ENCODE peak calls at places on chromosome 7, in five cellular contexts. One of them, this sample, is unnamed.

GRCh38 chr7:74027683-74028320 is at the start of gene ELN:
- DNase-seq in OCI-LY7: no peak
- DNase-seq in AG09319: peak
- DNase-seq in pancreas: peak
- DNase-seq in lower leg skin: peak
- DNase-seq in this sample: no peak

GRCh38 chr7:122145937-122146336 is 1.9 kb upstream of the AASS start:
- DNase-seq in OCI-LY7: no peak
- DNase-seq in AG09319: no peak
- DNase-seq in pancreas: no peak
- DNase-seq in lower leg skin: no peak
- DNase-seq in this sample: no peak

GRCh38 chr7:153934048-153934447 is 118.2 kb upstream of the DPP6 start:
- DNase-seq in OCI-LY7: no peak
- DNase-seq in AG09319: no peak
- DNase-seq in pancreas: no peak
- DNase-seq in lower leg skin: no peak
- DNase-seq in this sample: no peak

GRCh38 chr7:7315851-7316250 is 133.5 kb downstream of the C1GALT1 start:
- DNase-seq in OCI-LY7: no peak
- DNase-seq in AG09319: no peak
- DNase-seq in pancreas: no peak
- DNase-seq in lower leg skin: no peak
- DNase-seq in this sample: no peak

GRCh38 chr7:35313575-35313974 is 59.7 kb upstream of the TBX20 start:
- DNase-seq in OCI-LY7: no peak
- DNase-seq in AG09319: no peak
- DNase-seq in pancreas: no peak
- DNase-seq in lower leg skin: no peak
- DNase-seq in this sample: no peak

GRCh38 chr7:54663603-54664234 is 95.3 kb downstream of the SEC61G start:
- DNase-seq in OCI-LY7: no peak
- DNase-seq in AG09319: no peak
- DNase-seq in pancreas: no peak
- DNase-seq in lower leg skin: no peak
- DNase-seq in this sample: no peak

GRCh38 chr7:34133983-34134782 is 228.8 kb downstream of the BMPER start:
- DNase-seq in OCI-LY7: peak
- DNase-seq in AG09319: peak
- DNase-seq in pancreas: peak
- DNase-seq in lower leg skin: no peak
- DNase-seq in this sample: no peak

GRCh38 chr7:112843151-112843550 is 53.0 kb upstream of the TMEM168 start:
- DNase-seq in OCI-LY7: no peak
- DNase-seq in AG09319: no peak
- DNase-seq in pancreas: no peak
- DNase-seq in lower leg skin: no peak
- DNase-seq in this sample: no peak

GRCh38 chr7:97871659-97872024 is 566 bp downstream of the ASNS start:
- DNase-seq in OCI-LY7: peak
- DNase-seq in AG09319: no peak
- DNase-seq in pancreas: no peak
- DNase-seq in lower leg skin: no peak
- DNase-seq in this sample: no peak

GRCh38 chr7:73851410-73852338 is 9.3 kb upstream of the TMEM270 start:
- DNase-seq in OCI-LY7: no peak
- DNase-seq in AG09319: peak
- DNase-seq in pancreas: no peak
- DNase-seq in lower leg skin: no peak
- DNase-seq in this sample: no peak

GRCh38 chr7:99098824-99099498 is 44.9 kb downstream of the SMURF1 start:
- DNase-seq in OCI-LY7: no peak
- DNase-seq in AG09319: peak
- DNase-seq in pancreas: no peak
- DNase-seq in lower leg skin: no peak
- DNase-seq in this sample: no peak

GRCh38 chr7:41977165-41977651 is 259.8 kb downstream of the GLI3 start:
- DNase-seq in OCI-LY7: peak
- DNase-seq in AG09319: no peak
- DNase-seq in pancreas: no peak
- DNase-seq in lower leg skin: no peak
- DNase-seq in this sample: no peak

GRCh38 chr7:7889791-7890568 is 78.6 kb upstream of the GLCCI1 start:
- DNase-seq in OCI-LY7: no peak
- DNase-seq in AG09319: no peak
- DNase-seq in pancreas: no peak
- DNase-seq in lower leg skin: no peak
- DNase-seq in this sample: no peak

GRCh38 chr7:111852081-111852480 is 289.8 kb upstream of the IMMP2L start:
- DNase-seq in OCI-LY7: no peak
- DNase-seq in AG09319: no peak
- DNase-seq in pancreas: no peak
- DNase-seq in lower leg skin: no peak
- DNase-seq in this sample: no peak

GRCh38 chr7:57328457-57328856 is 121.5 kb upstream of the ZNF716 start:
- DNase-seq in OCI-LY7: no peak
- DNase-seq in AG09319: no peak
- DNase-seq in pancreas: no peak
- DNase-seq in lower leg skin: no peak
- DNase-seq in this sample: no peak

GRCh38 chr7:43302773-43303172 is 190.3 kb downstream of the HECW1 start:
- DNase-seq in OCI-LY7: no peak
- DNase-seq in AG09319: no peak
- DNase-seq in pancreas: no peak
- DNase-seq in lower leg skin: no peak
- DNase-seq in this sample: no peak

GRCh38 chr7:102064361-102065025 is 222.2 kb upstream of the SH2B2 start:
- DNase-seq in OCI-LY7: no peak
- DNase-seq in AG09319: no peak
- DNase-seq in pancreas: no peak
- DNase-seq in lower leg skin: peak
- DNase-seq in this sample: no peak

GRCh38 chr7:141738592-141739013 is 445 bp downstream of the SSBP1 start:
- DNase-seq in OCI-LY7: no peak
- DNase-seq in AG09319: no peak
- DNase-seq in pancreas: no peak
- DNase-seq in lower leg skin: no peak
- DNase-seq in this sample: no peak

GRCh38 chr7:79786187-79786586 is 332.7 kb upstream of the MAGI2 start:
- DNase-seq in OCI-LY7: no peak
- DNase-seq in AG09319: peak
- DNase-seq in pancreas: no peak
- DNase-seq in lower leg skin: no peak
- DNase-seq in this sample: no peak

GRCh38 chr7:43560742-43561330 is 22.1 kb upstream of the STK17A start:
- DNase-seq in OCI-LY7: no peak
- DNase-seq in AG09319: no peak
- DNase-seq in pancreas: no peak
- DNase-seq in lower leg skin: no peak
- DNase-seq in this sample: no peak

GRCh38 chr7:105881439-105881838 is 5.0 kb upstream of the ATXN7L1 start:
- DNase-seq in OCI-LY7: no peak
- DNase-seq in AG09319: no peak
- DNase-seq in pancreas: no peak
- DNase-seq in lower leg skin: no peak
- DNase-seq in this sample: no peak

GRCh38 chr7:139127648-139128047 is 18.1 kb upstream of the ZC3HAV1 start:
- DNase-seq in OCI-LY7: peak
- DNase-seq in AG09319: no peak
- DNase-seq in pancreas: no peak
- DNase-seq in lower leg skin: no peak
- DNase-seq in this sample: no peak

GRCh38 chr7:107254398-107254985 is 85.7 kb downstream of the HBP1 start:
- DNase-seq in OCI-LY7: no peak
- DNase-seq in AG09319: no peak
- DNase-seq in pancreas: no peak
- DNase-seq in lower leg skin: no peak
- DNase-seq in this sample: no peak

GRCh38 chr7:132066776-132067175 is 509.5 kb downstream of the PLXNA4 start:
- DNase-seq in OCI-LY7: no peak
- DNase-seq in AG09319: no peak
- DNase-seq in pancreas: no peak
- DNase-seq in lower leg skin: peak
- DNase-seq in this sample: peak

GRCh38 chr7:27235387-27236052 is 7.1 kb upstream of the EVX1 start:
- DNase-seq in OCI-LY7: no peak
- DNase-seq in AG09319: no peak
- DNase-seq in pancreas: peak
- DNase-seq in lower leg skin: peak
- DNase-seq in this sample: no peak

GRCh38 chr7:112192236-112193154 is 13.7 kb downstream of the DOCK4 start:
- DNase-seq in OCI-LY7: no peak
- DNase-seq in AG09319: no peak
- DNase-seq in pancreas: no peak
- DNase-seq in lower leg skin: no peak
- DNase-seq in this sample: no peak

GRCh38 chr7:132577206-132578049 is 1.2 kb upstream of the PLXNA4 start:
- DNase-seq in OCI-LY7: no peak
- DNase-seq in AG09319: peak
- DNase-seq in pancreas: peak
- DNase-seq in lower leg skin: peak
- DNase-seq in this sample: peak

GRCh38 chr7:18978108-18978495 is 139.3 kb downstream of the TWIST1 start:
- DNase-seq in OCI-LY7: no peak
- DNase-seq in AG09319: peak
- DNase-seq in pancreas: no peak
- DNase-seq in lower leg skin: no peak
- DNase-seq in this sample: no peak

GRCh38 chr7:156065400-156065799 is 253.1 kb upstream of the SHH start:
- DNase-seq in OCI-LY7: no peak
- DNase-seq in AG09319: no peak
- DNase-seq in pancreas: no peak
- DNase-seq in lower leg skin: no peak
- DNase-seq in this sample: no peak

GRCh38 chr7:50416509-50417299 is 33.4 kb downstream of the FIGNL1 start:
- DNase-seq in OCI-LY7: peak
- DNase-seq in AG09319: no peak
- DNase-seq in pancreas: no peak
- DNase-seq in lower leg skin: no peak
- DNase-seq in this sample: no peak

GRCh38 chr7:73623798-73624668 is at the start of gene MLXIPL:
- DNase-seq in OCI-LY7: no peak
- DNase-seq in AG09319: no peak
- DNase-seq in pancreas: peak
- DNase-seq in lower leg skin: peak
- DNase-seq in this sample: peak

GRCh38 chr7:99290980-99291607 is 18.5 kb downstream of the MYH16 start:
- DNase-seq in OCI-LY7: no peak
- DNase-seq in AG09319: no peak
- DNase-seq in pancreas: no peak
- DNase-seq in lower leg skin: no peak
- DNase-seq in this sample: no peak

GRCh38 chr7:118803-119376 is 73.5 kb upstream of the FAM20C start:
- DNase-seq in OCI-LY7: no peak
- DNase-seq in AG09319: no peak
- DNase-seq in pancreas: no peak
- DNase-seq in lower leg skin: peak
- DNase-seq in this sample: no peak

GRCh38 chr7:158944950-158945349 is 88.6 kb downstream of the DYNC2I1 start:
- DNase-seq in OCI-LY7: no peak
- DNase-seq in AG09319: no peak
- DNase-seq in pancreas: no peak
- DNase-seq in lower leg skin: no peak
- DNase-seq in this sample: no peak

GRCh38 chr7:102451371-102452054 is 13.2 kb downstream of the ALKBH4 start:
- DNase-seq in OCI-LY7: peak
- DNase-seq in AG09319: no peak
- DNase-seq in pancreas: no peak
- DNase-seq in lower leg skin: no peak
- DNase-seq in this sample: no peak

DNA sequence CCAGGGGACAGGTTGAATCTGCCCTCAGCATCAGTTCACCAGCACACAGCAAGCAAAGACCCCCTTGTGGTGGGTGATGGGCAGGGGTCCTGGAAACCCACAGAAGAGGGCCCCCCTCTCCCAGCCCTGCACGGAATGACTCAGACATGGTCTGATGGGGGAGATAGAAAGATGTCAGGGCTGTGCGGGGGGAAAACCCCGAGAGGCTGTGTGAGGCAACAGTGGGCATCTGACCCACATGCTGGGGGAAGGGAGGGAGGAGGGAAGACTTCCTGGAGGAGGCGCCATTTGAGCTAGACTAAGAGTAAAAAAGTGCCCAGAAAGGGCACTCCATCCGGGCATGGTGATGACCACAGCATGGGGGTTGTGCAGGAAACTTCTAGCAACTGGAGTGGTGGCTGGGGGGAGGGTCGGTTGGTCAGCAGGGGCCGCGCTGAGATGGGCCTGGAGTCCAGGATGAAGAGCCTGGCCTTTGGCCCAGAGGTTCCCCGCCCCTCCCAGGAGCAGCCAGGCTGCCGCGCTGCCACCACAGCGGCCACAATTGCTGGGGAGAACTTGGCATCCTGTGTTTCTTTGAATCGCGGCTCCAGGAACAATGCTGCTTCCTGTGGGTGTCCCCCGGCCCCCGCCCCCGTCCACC is 2.5 kb downstream of the LFNG start:
- DNase-seq in OCI-LY7: no peak
- DNase-seq in AG09319: no peak
- DNase-seq in pancreas: peak
- DNase-seq in lower leg skin: peak
- DNase-seq in this sample: no peak
- TF ChIP-seq CTCF in OCI-LY7: no peak
- TF ChIP-seq CTCF in AG09319: no peak
- TF ChIP-seq CTCF in pancreas: no peak
- TF ChIP-seq CTCF in lower leg skin: no peak
- TF ChIP-seq CTCF in this sample: no peak

DNA sequence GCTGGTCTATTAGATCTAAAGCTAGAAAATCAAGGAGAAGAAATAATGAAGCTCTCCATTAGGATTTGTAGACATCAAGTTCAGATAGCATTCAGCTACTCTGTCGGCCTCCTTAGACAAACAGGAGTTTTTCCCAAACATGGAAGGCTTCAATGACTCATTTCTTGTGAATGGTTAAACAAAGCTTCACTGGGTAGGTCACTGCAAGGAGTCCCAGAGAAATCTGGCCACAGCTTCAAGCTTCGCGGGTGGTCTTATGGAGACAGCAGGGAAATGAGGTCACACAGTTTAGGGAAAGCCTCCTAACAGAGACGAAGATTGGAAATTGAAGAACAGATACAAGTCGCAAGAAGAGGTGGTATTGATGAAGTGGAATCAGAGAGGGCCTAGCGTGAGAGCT is 22.6 kb upstream of the LRRC72 start:
- DNase-seq in OCI-LY7: no peak
- DNase-seq in AG09319: no peak
- DNase-seq in pancreas: no peak
- DNase-seq in lower leg skin: no peak
- DNase-seq in this sample: no peak
- TF ChIP-seq CTCF in OCI-LY7: no peak
- TF ChIP-seq CTCF in AG09319: no peak
- TF ChIP-seq CTCF in pancreas: no peak
- TF ChIP-seq CTCF in lower leg skin: no peak
- TF ChIP-seq CTCF in this sample: no peak

GRCh38 chr7:45701701-45702460 is 127.7 kb downstream of the ADCY1 start:
- DNase-seq in OCI-LY7: no peak
- DNase-seq in AG09319: no peak
- DNase-seq in pancreas: no peak
- DNase-seq in lower leg skin: peak
- DNase-seq in this sample: peak
- TF ChIP-seq CTCF in OCI-LY7: no peak
- TF ChIP-seq CTCF in AG09319: no peak
- TF ChIP-seq CTCF in pancreas: no peak
- TF ChIP-seq CTCF in lower leg skin: no peak
- TF ChIP-seq CTCF in this sample: no peak

GRCh38 chr7:75033064-75033463 is 40.5 kb downstream of the RCC1L start:
- DNase-seq in OCI-LY7: no peak
- DNase-seq in AG09319: no peak
- DNase-seq in pancreas: no peak
- DNase-seq in lower leg skin: no peak
- DNase-seq in this sample: no peak
- TF ChIP-seq CTCF in OCI-LY7: peak
- TF ChIP-seq CTCF in AG09319: no peak
- TF ChIP-seq CTCF in pancreas: no peak
- TF ChIP-seq CTCF in lower leg skin: no peak
- TF ChIP-seq CTCF in this sample: peak